ENCODE peak calls at places on chromosomes 13 and 19, in eight cellular contexts. R, N, P, C, O, H, U and F are unnamed samples.

GRCh38 chr19:55830656-55831055 is 1.1 kb downstream of the NLRP11 start:
- DNase-seq in R (no peak), N (no peak), P (no peak), C (no peak), O (no peak), H (no peak), U (no peak), F (no peak)

GRCh38 chr19:41436664-41436951 is 3.1 kb downstream of the DMAC2 start:
- DNase-seq in R (no peak), N (no peak), P (no peak), C (no peak), O (no peak), H (no peak), U (no peak), F (no peak)

GRCh38 chr13:76886292-76887061 is at the start of gene KCTD12:
- DNase-seq in R (peak), N (peak), P (peak), C (peak), O (peak), H (peak), U (peak), F (peak)

GRCh38 chr13:78610381-78610883 is 7.1 kb upstream of the POU4F1 start:
- DNase-seq in R (no peak), N (no peak), P (no peak), C (no peak), O (peak), H (no peak), U (no peak), F (no peak)

GRCh38 chr19:34645551-34645950 is 31.4 kb downstream of the SCGB2B2 start:
- DNase-seq in R (no peak), N (no peak), P (no peak), C (no peak), O (no peak), H (no peak), U (no peak), F (no peak)

GRCh38 chr13:110444226-110444653 is 117.3 kb downstream of the RAB20 start:
- DNase-seq in R (peak), N (no peak), P (no peak), C (no peak), O (peak), H (no peak), U (no peak), F (no peak)

GRCh38 chr13:35874704-35875103 is 256.5 kb downstream of the DCLK1 start:
- DNase-seq in R (no peak), N (no peak), P (no peak), C (no peak), O (no peak), H (peak), U (no peak), F (no peak)

GRCh38 chr13:49110122-49110831 is 109.9 kb upstream of the MLNR start:
- DNase-seq in R (peak), N (peak), P (peak), C (peak), O (peak), H (peak), U (peak), F (peak)

GRCh38 chr19:55643003-55643732 is at the start of gene ZNF581:
- DNase-seq in R (peak), N (peak), P (peak), C (peak), O (peak), H (peak), U (peak), F (peak)

GRCh38 chr13:64912141-64912540 is 2318.0 kb downstream of the PCDH9 start:
- DNase-seq in R (no peak), N (peak), P (no peak), C (no peak), O (peak), H (no peak), U (no peak), F (no peak)

GRCh38 chr13:113369881-113370280 is 6.0 kb upstream of the GRTP1 start:
- DNase-seq in R (peak), N (no peak), P (no peak), C (no peak), O (no peak), H (no peak), U (no peak), F (no peak)

GRCh38 chr13:109974354-109974753 is 188.0 kb upstream of the IRS2 start:
- DNase-seq in R (no peak), N (no peak), P (no peak), C (no peak), O (peak), H (no peak), U (no peak), F (no peak)

GRCh38 chr19:1566392-1567115 is 1.6 kb downstream of the MEX3D start:
- DNase-seq in R (peak), N (peak), P (peak), C (peak), O (peak), H (no peak), U (peak), F (no peak)

GRCh38 chr19:49339364-49340068 is 4.3 kb downstream of the CD37 start:
- DNase-seq in R (peak), N (no peak), P (no peak), C (peak), O (peak), H (peak), U (peak), F (no peak)

GRCh38 chr19:54905411-54905810 is 537 bp upstream of the NCR1 start:
- DNase-seq in R (no peak), N (no peak), P (no peak), C (no peak), O (no peak), H (no peak), U (no peak), F (no peak)

GRCh38 chr13:100550433-100550832 is 38.2 kb downstream of the GGACT start:
- DNase-seq in R (no peak), N (no peak), P (no peak), C (no peak), O (peak), H (no peak), U (no peak), F (no peak)

GRCh38 chr19:31938675-31939074 is 406.7 kb upstream of the ZNF507 start:
- DNase-seq in R (no peak), N (no peak), P (no peak), C (no peak), O (no peak), H (no peak), U (no peak), F (no peak)

GRCh38 chr19:8251025-8251472 is 41.9 kb downstream of the CERS4 start:
- DNase-seq in R (peak), N (no peak), P (no peak), C (peak), O (peak), H (peak), U (peak), F (no peak)

GRCh38 chr13:31115616-31116015 is 46.1 kb downstream of the HSPH1 start:
- DNase-seq in R (no peak), N (no peak), P (no peak), C (no peak), O (no peak), H (no peak), U (no peak), F (no peak)

GRCh38 chr13:44259045-44260042 is 114.3 kb upstream of the SERP2 start:
- DNase-seq in R (no peak), N (peak), P (no peak), C (peak), O (peak), H (peak), U (no peak), F (peak)

GRCh38 chr19:12689581-12690216 is 1.9 kb downstream of the GNG14 start:
- DNase-seq in R (no peak), N (no peak), P (no peak), C (no peak), O (no peak), H (no peak), U (no peak), F (no peak)

GRCh38 chr19:5023128-5023571 is 54.2 kb downstream of the KDM4B start:
- DNase-seq in R (peak), N (no peak), P (no peak), C (no peak), O (no peak), H (no peak), U (peak), F (no peak)

GRCh38 chr13:113110048-113110851 is 4.7 kb downstream of the F7 start:
- DNase-seq in R (peak), N (no peak), P (no peak), C (peak), O (no peak), H (no peak), U (no peak), F (no peak)

GRCh38 chr19:10315335-10316214 is at the start of gene FDX2:
- DNase-seq in R (peak), N (peak), P (peak), C (peak), O (peak), H (peak), U (peak), F (peak)
- TF ChIP-seq POLR2A in R (no peak), N (peak), P (peak), C (peak), O (no peak), H (no peak), U (no peak), F (peak)

DNA sequence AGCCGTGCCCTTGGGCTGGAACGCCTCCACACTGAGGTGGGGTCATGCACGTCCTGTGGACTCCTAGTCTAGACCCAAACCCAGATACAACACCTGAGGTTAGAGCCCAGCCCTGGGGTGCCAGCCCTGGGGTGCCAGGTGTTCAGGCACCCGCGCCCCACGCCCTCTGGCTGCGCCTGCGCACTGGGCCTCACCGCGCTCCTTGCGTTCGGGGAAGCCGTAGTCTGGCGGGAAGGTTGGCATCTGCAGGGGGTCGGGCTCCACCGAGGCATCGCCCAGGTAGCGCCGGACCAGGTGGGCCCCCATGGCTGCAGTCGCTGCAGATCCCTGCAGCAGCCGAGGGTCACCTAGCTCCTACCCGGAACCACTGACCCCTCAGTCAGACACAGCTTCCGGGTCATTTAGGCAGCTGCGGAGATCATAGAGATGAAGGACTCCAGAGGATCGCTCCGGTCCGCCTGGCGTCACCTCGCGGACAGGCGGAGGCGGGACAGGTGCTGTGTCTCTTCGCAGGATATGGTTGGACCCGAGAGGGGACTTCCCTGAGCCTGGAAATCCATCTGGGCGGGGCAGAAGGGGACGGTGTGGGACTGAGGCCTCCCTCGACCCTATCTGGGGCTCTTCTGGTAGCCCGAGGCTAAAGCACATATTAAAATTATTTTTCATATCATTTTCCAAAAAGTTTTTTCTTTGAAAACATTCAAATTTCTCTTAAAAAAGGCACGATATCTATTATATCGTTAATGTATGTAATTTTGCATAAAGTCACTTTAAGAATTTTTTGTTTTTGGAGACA is at the start of gene NDUFB7:
- DNase-seq in R (peak), N (peak), P (peak), C (peak), O (peak), H (peak), U (peak), F (peak)
- TF ChIP-seq POLR2A in R (peak), N (peak), P (peak), C (no peak), O (peak), H (no peak), U (no peak), F (peak)

DNA sequence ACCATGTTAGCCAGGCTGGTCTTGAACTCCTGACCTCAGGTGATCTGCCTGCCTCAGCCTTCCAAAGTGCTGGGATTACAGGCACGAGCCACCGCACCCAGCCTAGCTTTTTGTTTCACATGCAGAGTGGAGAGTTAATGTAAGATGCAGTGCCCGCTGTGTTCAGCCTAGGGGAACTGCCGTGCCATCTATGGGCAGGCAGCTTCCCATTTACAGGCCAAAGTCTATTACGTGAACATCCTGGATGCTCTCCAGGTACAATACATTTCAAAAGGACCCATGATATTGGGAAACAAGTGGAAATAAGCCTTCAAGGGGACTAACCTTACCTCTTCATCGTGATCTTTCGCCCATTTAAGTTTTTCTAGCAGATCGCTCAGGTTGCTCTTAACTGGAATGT is 10.1 kb downstream of the POGLUT2 start:
- DNase-seq in R (no peak), N (no peak), P (no peak), C (no peak), O (no peak), H (no peak), U (no peak), F (no peak)
- TF ChIP-seq POLR2A in R (no peak), N (no peak), P (no peak), C (no peak), O (no peak), H (no peak), U (no peak), F (no peak)

GRCh38 chr13:20126460-20127262 is 34.2 kb downstream of the GJA3 start:
- DNase-seq in R (peak), N (no peak), P (no peak), C (no peak), O (no peak), H (no peak), U (no peak), F (no peak)

GRCh38 chr13:20129076-20129475 is 31.8 kb downstream of the GJA3 start:
- DNase-seq in R (peak), N (no peak), P (no peak), C (no peak), O (no peak), H (no peak), U (no peak), F (no peak)

GRCh38 chr13:20127263-20127562 is 33.6 kb downstream of the GJA3 start:
- DNase-seq in R (no peak), N (no peak), P (no peak), C (no peak), O (no peak), H (no peak), U (no peak), F (no peak)

GRCh38 chr13:20128459-20128927 is 32.4 kb downstream of the GJA3 start:
- DNase-seq in R (peak), N (no peak), P (no peak), C (no peak), O (no peak), H (no peak), U (no peak), F (no peak)

GRCh38 chr13:20127563-20128458 is 33.0 kb downstream of the GJA3 start:
- DNase-seq in R (peak), N (peak), P (no peak), C (peak), O (peak), H (peak), U (peak), F (peak)
- TF ChIP-seq POLR2A in R (no peak), N (peak), P (no peak), C (no peak), O (no peak), H (no peak), U (no peak), F (peak)

GRCh38 chr19:19663292-19664120 is at the start of gene ATP13A1:
- DNase-seq in R (peak), N (peak), P (peak), C (peak), O (peak), H (peak), U (peak), F (peak)
- TF ChIP-seq POLR2A in R (peak), N (peak), P (peak), C (peak), O (peak), H (no peak), U (no peak), F (peak)

GRCh38 chr19:16579381-16579780 is 7.2 kb upstream of the SLC35E1 start:
- DNase-seq in R (no peak), N (no peak), P (no peak), C (no peak), O (no peak), H (no peak), U (no peak), F (no peak)

GRCh38 chr19:16581971-16582343 is 9.7 kb upstream of the SLC35E1 start:
- DNase-seq in R (no peak), N (no peak), P (peak), C (no peak), O (peak), H (no peak), U (no peak), F (no peak)

GRCh38 chr19:16584825-16585801 is 12.9 kb upstream of the SLC35E1 start:
- DNase-seq in R (no peak), N (no peak), P (no peak), C (no peak), O (no peak), H (no peak), U (no peak), F (no peak)

GRCh38 chr19:16582486-16583261 is 10.5 kb upstream of the SLC35E1 start:
- DNase-seq in R (no peak), N (no peak), P (no peak), C (no peak), O (no peak), H (no peak), U (no peak), F (no peak)

GRCh38 chr19:16581145-16581970 is 9.1 kb upstream of the SLC35E1 start:
- DNase-seq in R (no peak), N (no peak), P (no peak), C (no peak), O (no peak), H (no peak), U (no peak), F (peak)
- TF ChIP-seq POLR2A in R (no peak), N (no peak), P (no peak), C (no peak), O (no peak), H (no peak), U (no peak), F (no peak)

GRCh38 chr19:13841339-13842293 is 35.3 kb upstream of the NANOS3 start:
- DNase-seq in R (peak), N (peak), P (no peak), C (peak), O (no peak), H (peak), U (peak), F (peak)
- TF ChIP-seq POLR2A in R (no peak), N (no peak), P (peak), C (peak), O (peak), H (no peak), U (peak), F (peak)